ENCODE peak calls at places on chromosomes 7 and 10, in ten cellular contexts. One of them, this sample, is unnamed.

GRCh38 chr10:114683162-114683561 is 25.1 kb upstream of the ABLIM1 start:
- DNase-seq in AG09309: no peak
- DNase-seq in HT1080: no peak
- DNase-seq in tibial nerve: no peak
- DNase-seq in lung: no peak
- DNase-seq in right cardiac atrium: peak; percentile 52
- DNase-seq in adrenal gland: no peak
- DNase-seq in cardiac fibroblast: no peak
- DNase-seq in cerebellar nuclear complex: no peak
- DNase-seq in activated CD8-positive, alpha-beta memory T cell treated with anti-CD3 and anti-CD28 coated beads for 24 hours: no peak
- DNase-seq in this sample: no peak

GRCh38 chr10:24561453-24561852 is 162.2 kb downstream of the ARHGAP21 start:
- DNase-seq in AG09309: peak; percentile 10
- DNase-seq in HT1080: no peak
- DNase-seq in tibial nerve: no peak
- DNase-seq in lung: no peak
- DNase-seq in right cardiac atrium: no peak
- DNase-seq in adrenal gland: no peak
- DNase-seq in cardiac fibroblast: no peak
- DNase-seq in cerebellar nuclear complex: no peak
- DNase-seq in activated CD8-positive, alpha-beta memory T cell treated with anti-CD3 and anti-CD28 coated beads for 24 hours: no peak
- DNase-seq in this sample: no peak

GRCh38 chr7:29319719-29320521 is 125.3 kb downstream of the CHN2 start:
- DNase-seq in AG09309: no peak
- DNase-seq in HT1080: no peak
- DNase-seq in tibial nerve: no peak
- DNase-seq in lung: no peak
- DNase-seq in right cardiac atrium: no peak
- DNase-seq in adrenal gland: no peak
- DNase-seq in cardiac fibroblast: no peak
- DNase-seq in cerebellar nuclear complex: no peak
- DNase-seq in activated CD8-positive, alpha-beta memory T cell treated with anti-CD3 and anti-CD28 coated beads for 24 hours: no peak
- DNase-seq in this sample: peak; percentile 31

GRCh38 chr7:3117488-3118228 is 74.0 kb upstream of the CARD11 start:
- DNase-seq in AG09309: no peak
- DNase-seq in HT1080: no peak
- DNase-seq in tibial nerve: no peak
- DNase-seq in lung: no peak
- DNase-seq in right cardiac atrium: no peak
- DNase-seq in adrenal gland: no peak
- DNase-seq in cardiac fibroblast: no peak
- DNase-seq in cerebellar nuclear complex: no peak
- DNase-seq in activated CD8-positive, alpha-beta memory T cell treated with anti-CD3 and anti-CD28 coated beads for 24 hours: no peak
- DNase-seq in this sample: no peak

GRCh38 chr10:72009430-72010081 is 45.4 kb downstream of the CHST3 start:
- DNase-seq in AG09309: peak; percentile 94
- DNase-seq in HT1080: peak; percentile 61
- DNase-seq in tibial nerve: peak; percentile 74
- DNase-seq in lung: peak; percentile 71
- DNase-seq in right cardiac atrium: peak; percentile 96
- DNase-seq in adrenal gland: peak; percentile 91
- DNase-seq in cardiac fibroblast: peak; percentile 100
- DNase-seq in cerebellar nuclear complex: no peak
- DNase-seq in activated CD8-positive, alpha-beta memory T cell treated with anti-CD3 and anti-CD28 coated beads for 24 hours: no peak
- DNase-seq in this sample: peak; percentile 88

GRCh38 chr10:61028861-61029361 is 84.9 kb upstream of the RHOBTB1 start:
- DNase-seq in AG09309: peak; percentile 27
- DNase-seq in HT1080: peak; percentile 31
- DNase-seq in tibial nerve: no peak
- DNase-seq in lung: no peak
- DNase-seq in right cardiac atrium: no peak
- DNase-seq in adrenal gland: no peak
- DNase-seq in cardiac fibroblast: peak; percentile 3
- DNase-seq in cerebellar nuclear complex: no peak
- DNase-seq in activated CD8-positive, alpha-beta memory T cell treated with anti-CD3 and anti-CD28 coated beads for 24 hours: no peak
- DNase-seq in this sample: peak; percentile 39

GRCh38 chr7:156989766-156990535 is 20.5 kb downstream of the MNX1 start:
- DNase-seq in AG09309: no peak
- DNase-seq in HT1080: no peak
- DNase-seq in tibial nerve: no peak
- DNase-seq in lung: no peak
- DNase-seq in right cardiac atrium: no peak
- DNase-seq in adrenal gland: no peak
- DNase-seq in cardiac fibroblast: no peak
- DNase-seq in cerebellar nuclear complex: no peak
- DNase-seq in activated CD8-positive, alpha-beta memory T cell treated with anti-CD3 and anti-CD28 coated beads for 24 hours: no peak
- DNase-seq in this sample: no peak

GRCh38 chr10:50431791-50432190 is 180.5 kb upstream of the ASAH2 start:
- DNase-seq in AG09309: peak; percentile 74
- DNase-seq in HT1080: no peak
- DNase-seq in tibial nerve: no peak
- DNase-seq in lung: no peak
- DNase-seq in right cardiac atrium: no peak
- DNase-seq in adrenal gland: no peak
- DNase-seq in cardiac fibroblast: peak; percentile 14
- DNase-seq in cerebellar nuclear complex: no peak
- DNase-seq in activated CD8-positive, alpha-beta memory T cell treated with anti-CD3 and anti-CD28 coated beads for 24 hours: no peak
- DNase-seq in this sample: no peak

GRCh38 chr10:132477066-132477397 is 60.6 kb upstream of the INPP5A start:
- DNase-seq in AG09309: no peak
- DNase-seq in HT1080: no peak
- DNase-seq in tibial nerve: no peak
- DNase-seq in lung: no peak
- DNase-seq in right cardiac atrium: no peak
- DNase-seq in adrenal gland: no peak
- DNase-seq in cardiac fibroblast: no peak
- DNase-seq in cerebellar nuclear complex: no peak
- DNase-seq in activated CD8-positive, alpha-beta memory T cell treated with anti-CD3 and anti-CD28 coated beads for 24 hours: no peak
- DNase-seq in this sample: no peak

GRCh38 chr10:78260141-78260540 is 226.5 kb downstream of the RPS24 start:
- DNase-seq in AG09309: no peak
- DNase-seq in HT1080: no peak
- DNase-seq in tibial nerve: no peak
- DNase-seq in lung: no peak
- DNase-seq in right cardiac atrium: no peak
- DNase-seq in adrenal gland: no peak
- DNase-seq in cardiac fibroblast: peak; percentile 49
- DNase-seq in cerebellar nuclear complex: no peak
- DNase-seq in activated CD8-positive, alpha-beta memory T cell treated with anti-CD3 and anti-CD28 coated beads for 24 hours: no peak
- DNase-seq in this sample: no peak

GRCh38 chr10:99125879-99126278 is 109.8 kb downstream of the HPSE2 start:
- DNase-seq in AG09309: no peak
- DNase-seq in HT1080: no peak
- DNase-seq in tibial nerve: no peak
- DNase-seq in lung: no peak
- DNase-seq in right cardiac atrium: no peak
- DNase-seq in adrenal gland: no peak
- DNase-seq in cardiac fibroblast: no peak
- DNase-seq in cerebellar nuclear complex: no peak
- DNase-seq in activated CD8-positive, alpha-beta memory T cell treated with anti-CD3 and anti-CD28 coated beads for 24 hours: no peak
- DNase-seq in this sample: no peak

GRCh38 chr7:44638611-44639557 is 32.5 kb downstream of the OGDH start:
- DNase-seq in AG09309: no peak
- DNase-seq in HT1080: peak; percentile 96
- DNase-seq in tibial nerve: no peak
- DNase-seq in lung: peak; percentile 73
- DNase-seq in right cardiac atrium: peak; percentile 74
- DNase-seq in adrenal gland: peak; percentile 68
- DNase-seq in cardiac fibroblast: peak; percentile 77
- DNase-seq in cerebellar nuclear complex: no peak
- DNase-seq in activated CD8-positive, alpha-beta memory T cell treated with anti-CD3 and anti-CD28 coated beads for 24 hours: peak; percentile 87
- DNase-seq in this sample: peak; percentile 33

GRCh38 chr7:31114593-31115343 is 62.7 kb downstream of the ADCYAP1R1 start:
- DNase-seq in AG09309: peak; percentile 7
- DNase-seq in HT1080: peak; percentile 10
- DNase-seq in tibial nerve: no peak
- DNase-seq in lung: no peak
- DNase-seq in right cardiac atrium: no peak
- DNase-seq in adrenal gland: peak; percentile 18
- DNase-seq in cardiac fibroblast: peak; percentile 51
- DNase-seq in cerebellar nuclear complex: peak; percentile 69
- DNase-seq in activated CD8-positive, alpha-beta memory T cell treated with anti-CD3 and anti-CD28 coated beads for 24 hours: no peak
- DNase-seq in this sample: peak; percentile 48

GRCh38 chr7:116097365-116098009 is 66.9 kb upstream of the TFEC start:
- DNase-seq in AG09309: peak; percentile 35
- DNase-seq in HT1080: peak; percentile 87
- DNase-seq in tibial nerve: no peak
- DNase-seq in lung: no peak
- DNase-seq in right cardiac atrium: no peak
- DNase-seq in adrenal gland: no peak
- DNase-seq in cardiac fibroblast: peak; percentile 54
- DNase-seq in cerebellar nuclear complex: no peak
- DNase-seq in activated CD8-positive, alpha-beta memory T cell treated with anti-CD3 and anti-CD28 coated beads for 24 hours: no peak
- DNase-seq in this sample: peak; percentile 14

This sample was measured in trophoblast cell.